ENCODE peak calls at places on chromosomes 3 and 15, in six cellular contexts. One of them, this sample, is unnamed.

GRCh38 chr3:30266536-30266935 is 339.9 kb upstream of the TGFBR2 start:
- DNase-seq in AG08395: no peak
- DNase-seq in NCI-H1417 treated with DMSO at 0.1 percent for 48 hours: no peak
- DNase-seq in T-helper 1 cell: no peak
- DNase-seq in foreskin fibroblast: no peak
- DNase-seq in smooth muscle cell of the brain vasculature: no peak
- DNase-seq in this sample: no peak

GRCh38 chr15:78087944-78088772 is 4.2 kb upstream of the SH2D7 start:
- DNase-seq in AG08395: no peak
- DNase-seq in NCI-H1417 treated with DMSO at 0.1 percent for 48 hours: no peak
- DNase-seq in T-helper 1 cell: no peak
- DNase-seq in foreskin fibroblast: no peak
- DNase-seq in smooth muscle cell of the brain vasculature: no peak
- DNase-seq in this sample: no peak

GRCh38 chr15:70555713-70556112 is 207.6 kb downstream of the UACA start:
- DNase-seq in AG08395: no peak
- DNase-seq in NCI-H1417 treated with DMSO at 0.1 percent for 48 hours: no peak
- DNase-seq in T-helper 1 cell: no peak
- DNase-seq in foreskin fibroblast: no peak
- DNase-seq in smooth muscle cell of the brain vasculature: no peak
- DNase-seq in this sample: no peak

GRCh38 chr15:53811530-53811929 is 52.1 kb upstream of the WDR72 start:
- DNase-seq in AG08395: no peak
- DNase-seq in NCI-H1417 treated with DMSO at 0.1 percent for 48 hours: no peak
- DNase-seq in T-helper 1 cell: no peak
- DNase-seq in foreskin fibroblast: no peak
- DNase-seq in smooth muscle cell of the brain vasculature: no peak
- DNase-seq in this sample: no peak

GRCh38 chr3:144364797-144365196 is 393.2 kb downstream of the DIPK2A start:
- DNase-seq in AG08395: no peak
- DNase-seq in NCI-H1417 treated with DMSO at 0.1 percent for 48 hours: no peak
- DNase-seq in T-helper 1 cell: no peak
- DNase-seq in foreskin fibroblast: peak
- DNase-seq in smooth muscle cell of the brain vasculature: no peak
- DNase-seq in this sample: no peak

GRCh38 chr15:89052474-89052873 is 35.8 kb upstream of the ABHD2 start:
- DNase-seq in AG08395: peak
- DNase-seq in NCI-H1417 treated with DMSO at 0.1 percent for 48 hours: no peak
- DNase-seq in T-helper 1 cell: no peak
- DNase-seq in foreskin fibroblast: peak
- DNase-seq in smooth muscle cell of the brain vasculature: peak
- DNase-seq in this sample: no peak

GRCh38 chr3:87900061-87900460 is 158.7 kb downstream of the CGGBP1 start:
- DNase-seq in AG08395: no peak
- DNase-seq in NCI-H1417 treated with DMSO at 0.1 percent for 48 hours: no peak
- DNase-seq in T-helper 1 cell: no peak
- DNase-seq in foreskin fibroblast: no peak
- DNase-seq in smooth muscle cell of the brain vasculature: no peak
- DNase-seq in this sample: no peak

GRCh38 chr15:25772500-25772899 is 90.6 kb downstream of the ATP10A start:
- DNase-seq in AG08395: no peak
- DNase-seq in NCI-H1417 treated with DMSO at 0.1 percent for 48 hours: no peak
- DNase-seq in T-helper 1 cell: no peak
- DNase-seq in foreskin fibroblast: no peak
- DNase-seq in smooth muscle cell of the brain vasculature: no peak
- DNase-seq in this sample: no peak

GRCh38 chr3:102129774-102130608 is 280.7 kb downstream of the NFKBIZ start:
- DNase-seq in AG08395: peak
- DNase-seq in NCI-H1417 treated with DMSO at 0.1 percent for 48 hours: no peak
- DNase-seq in T-helper 1 cell: no peak
- DNase-seq in foreskin fibroblast: peak
- DNase-seq in smooth muscle cell of the brain vasculature: peak
- DNase-seq in this sample: no peak

GRCh38 chr3:30473374-30474051 is 132.9 kb upstream of the TGFBR2 start:
- DNase-seq in AG08395: peak
- DNase-seq in NCI-H1417 treated with DMSO at 0.1 percent for 48 hours: no peak
- DNase-seq in T-helper 1 cell: no peak
- DNase-seq in foreskin fibroblast: peak
- DNase-seq in smooth muscle cell of the brain vasculature: no peak
- DNase-seq in this sample: peak

GRCh38 chr3:44501971-44502370 is 24.5 kb upstream of the ZNF445 start:
- DNase-seq in AG08395: no peak
- DNase-seq in NCI-H1417 treated with DMSO at 0.1 percent for 48 hours: no peak
- DNase-seq in T-helper 1 cell: no peak
- DNase-seq in foreskin fibroblast: no peak
- DNase-seq in smooth muscle cell of the brain vasculature: no peak
- DNase-seq in this sample: no peak

GRCh38 chr3:28210968-28211713 is 30.3 kb upstream of the CMC1 start:
- DNase-seq in AG08395: no peak
- DNase-seq in NCI-H1417 treated with DMSO at 0.1 percent for 48 hours: no peak
- DNase-seq in T-helper 1 cell: no peak
- DNase-seq in foreskin fibroblast: no peak
- DNase-seq in smooth muscle cell of the brain vasculature: no peak
- DNase-seq in this sample: no peak

This sample was measured in HuH-7.